ENCODE peak calls at places on chromosomes 1 and 21, in eight cellular contexts. D is kidney epithelial cell, T is GM20000, B is dorsolateral prefrontal cortex, H is breast epithelium, V is cardiac fibroblast, X is HFFc6, G is astrocyte. Z is an unnamed sample.

GRCh38 chr1:181396171-181396670 is 87.1 kb upstream of the CACNA1E start:
- DNase-seq in D (no peak), T (no peak), B (no peak), H (no peak), V (no peak), X (no peak), G (no peak), Z (no peak)

GRCh38 chr1:86972262-86972661 is 57.8 kb downstream of the HS2ST1 start:
- DNase-seq in D (no peak), T (no peak), B (no peak), H (no peak), V (no peak), X (no peak), G (no peak), Z (peak; percentile 27)

GRCh38 chr1:226353698-226354525 is 44.9 kb upstream of the LIN9 start:
- DNase-seq in D (no peak), T (no peak), B (no peak), H (no peak), V (no peak), X (no peak), G (no peak), Z (no peak)

GRCh38 chr21:31182231-31183129 is 144.2 kb upstream of the KRTAP19-8 start:
- DNase-seq in D (no peak), T (no peak), B (no peak), H (no peak), V (no peak), X (no peak), G (no peak), Z (no peak)

GRCh38 chr1:905071-905749 is 18.5 kb upstream of the SAMD11 start:
- DNase-seq in D (no peak), T (peak; percentile 78), B (peak; percentile 31), H (peak; percentile 55), V (peak; percentile 62), X (no peak), G (peak; percentile 24), Z (peak; percentile 38)

GRCh38 chr1:87273291-87273690 is 55.4 kb upstream of the LMO4 start:
- DNase-seq in D (no peak), T (no peak), B (no peak), H (no peak), V (no peak), X (no peak), G (no peak), Z (no peak)

GRCh38 chr1:225462714-225463574 is 35.1 kb upstream of the LBR start:
- DNase-seq in D (no peak), T (no peak), B (no peak), H (no peak), V (peak; percentile 32), X (no peak), G (no peak), Z (peak; percentile 8)

GRCh38 chr1:90768098-90768497 is 51.0 kb upstream of the BARHL2 start:
- DNase-seq in D (no peak), T (no peak), B (no peak), H (no peak), V (no peak), X (no peak), G (no peak), Z (no peak)

GRCh38 chr1:237181731-237182317 is 139.8 kb downstream of the RYR2 start:
- DNase-seq in D (no peak), T (no peak), B (no peak), H (no peak), V (peak; percentile 55), X (no peak), G (no peak), Z (no peak)

GRCh38 chr1:2046953-2047748 is 3.1 kb upstream of the PRKCZ start:
- DNase-seq in D (no peak), T (no peak), B (no peak), H (no peak), V (no peak), X (no peak), G (no peak), Z (no peak)

GRCh38 chr21:45364464-45365185 is 40.3 kb upstream of the COL18A1 start:
- DNase-seq in D (no peak), T (no peak), B (no peak), H (no peak), V (peak; percentile 91), X (peak; percentile 37), G (peak; percentile 92), Z (peak; percentile 27)

GRCh38 chr1:168653567-168653966 is 75.4 kb downstream of the DPT start:
- DNase-seq in D (no peak), T (no peak), B (peak; percentile 37), H (no peak), V (peak; percentile 23), X (no peak), G (peak; percentile 85), Z (no peak)

GRCh38 chr1:234429434-234429806 is 49.6 kb downstream of the TARBP1 start:
- DNase-seq in D (no peak), T (no peak), B (no peak), H (no peak), V (no peak), X (no peak), G (no peak), Z (no peak)

GRCh38 chr1:7561331-7561921 is 209.7 kb upstream of the VAMP3 start:
- DNase-seq in D (no peak), T (no peak), B (no peak), H (no peak), V (no peak), X (no peak), G (no peak), Z (no peak)

GRCh38 chr1:227323164-227323955 is 5.1 kb upstream of the CDC42BPA start:
- DNase-seq in D (no peak), T (no peak), B (no peak), H (no peak), V (no peak), X (no peak), G (no peak), Z (no peak)

GRCh38 chr1:221097479-221098281 is 218.4 kb downstream of the HLX start:
- DNase-seq in D (peak; percentile 57), T (no peak), B (no peak), H (no peak), V (peak; percentile 90), X (peak; percentile 95), G (peak; percentile 98), Z (no peak)

GRCh38 chr21:18608226-18608625 is 204.6 kb upstream of the TMPRSS15 start:
- DNase-seq in D (no peak), T (no peak), B (no peak), H (no peak), V (no peak), X (no peak), G (no peak), Z (no peak)

GRCh38 chr1:48619529-48619928 is 147.5 kb upstream of the SPATA6 start:
- DNase-seq in D (peak; percentile 14), T (no peak), B (no peak), H (no peak), V (no peak), X (no peak), G (peak; percentile 7), Z (peak; percentile 84)

GRCh38 chr1:201171063-201172036 is 17.1 kb upstream of the TMEM9 start:
- DNase-seq in D (no peak), T (peak; percentile 80), B (no peak), H (no peak), V (peak; percentile 33), X (peak; percentile 47), G (no peak), Z (peak; percentile 33)
- TF ChIP-seq CTCF in D (peak; percentile 35), T (no peak), B (no peak), H (peak; percentile 48), V (peak; percentile 33), X (peak; percentile 70), G (peak; percentile 2), Z (peak; percentile 62)

GRCh38 chr1:205749826-205750682 is at the start of gene NUCKS1:
- DNase-seq in D (peak; percentile 93), T (peak; percentile 91), B (peak; percentile 99), H (peak; percentile 98), V (peak; percentile 100), X (peak; percentile 100), G (peak; percentile 100), Z (peak; percentile 99)
- TF ChIP-seq CTCF in D (no peak), T (no peak), B (peak; percentile 51), H (peak; percentile 23), V (peak; percentile 15), X (peak; percentile 68), G (peak; percentile 14), Z (no peak)

GRCh38 chr21:24217141-24217540 is 1390.1 kb downstream of the MRPL39 start:
- DNase-seq in D (no peak), T (no peak), B (no peak), H (no peak), V (no peak), X (no peak), G (peak; percentile 1), Z (no peak)

GRCh38 chr21:24225432-24225831 is 1381.8 kb downstream of the MRPL39 start:
- DNase-seq in D (no peak), T (no peak), B (no peak), H (no peak), V (no peak), X (no peak), G (peak; percentile 35), Z (no peak)

GRCh38 chr21:24223625-24224024 is 1383.7 kb downstream of the MRPL39 start:
- DNase-seq in D (no peak), T (no peak), B (no peak), H (no peak), V (no peak), X (no peak), G (no peak), Z (no peak)

GRCh38 chr21:24224411-24224810 is 1382.9 kb downstream of the MRPL39 start:
- DNase-seq in D (no peak), T (no peak), B (no peak), H (no peak), V (no peak), X (no peak), G (no peak), Z (no peak)

DNA sequence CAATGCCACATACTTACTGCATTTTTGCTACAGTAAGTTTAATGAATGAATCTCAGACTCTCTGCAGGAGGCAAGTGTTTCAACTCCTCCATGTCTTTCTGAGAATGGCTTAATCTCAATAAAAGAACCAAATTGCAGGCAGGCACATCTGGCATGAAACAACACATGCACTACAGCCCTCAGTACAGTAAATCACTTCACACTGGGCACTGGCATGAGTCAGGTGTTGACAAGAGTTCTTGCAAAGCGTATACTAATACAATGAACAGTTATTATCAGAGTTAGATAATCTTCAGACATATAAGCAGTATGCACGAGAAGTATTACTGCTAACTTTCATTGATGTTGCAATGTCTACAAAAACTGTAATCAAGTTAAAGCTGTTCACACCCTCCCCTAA is 1386.8 kb downstream of the MRPL39 start:
- DNase-seq in D (no peak), T (no peak), B (no peak), H (no peak), V (no peak), X (no peak), G (no peak), Z (no peak)
- TF ChIP-seq CTCF in D (no peak), T (no peak), B (no peak), H (no peak), V (no peak), X (no peak), G (no peak), Z (no peak)

DNA sequence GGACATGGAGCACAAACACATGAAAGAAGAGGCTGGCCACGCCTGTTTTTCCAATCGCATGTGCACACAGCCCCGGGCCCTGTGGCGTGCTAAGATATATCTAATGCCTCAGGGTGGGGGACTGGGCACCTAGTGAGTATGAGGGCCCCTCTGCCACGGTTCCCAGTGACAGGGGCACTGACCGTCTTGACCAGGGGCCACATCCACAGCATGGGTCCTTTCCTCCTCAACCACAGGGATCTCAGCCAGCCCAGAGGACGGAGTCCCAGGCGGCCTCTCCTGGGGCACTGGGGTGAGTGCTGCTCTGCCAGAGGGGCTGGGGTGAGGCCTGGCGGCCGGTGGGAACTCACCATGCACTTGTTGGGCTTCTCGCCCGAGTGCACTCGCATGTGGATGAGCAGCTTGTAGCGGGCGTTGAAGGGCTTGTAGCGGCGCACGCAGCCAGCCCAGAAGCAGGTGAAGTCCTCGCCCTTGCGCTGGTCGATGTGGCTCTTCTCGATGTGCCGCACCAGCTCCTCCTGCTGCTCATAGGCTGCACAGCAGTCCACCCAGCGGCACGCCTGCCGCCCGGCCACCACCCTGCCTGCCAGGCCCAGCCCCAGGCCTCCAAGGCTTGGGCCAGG is 134.7 kb downstream of the DMRTB1 start:
- DNase-seq in D (no peak), T (no peak), B (no peak), H (peak; percentile 35), V (no peak), X (no peak), G (no peak), Z (peak; percentile 4)
- TF ChIP-seq CTCF in D (peak; percentile 66), T (no peak), B (no peak), H (peak; percentile 16), V (no peak), X (peak; percentile 29), G (no peak), Z (no peak)